ENCODE peak calls at places on chromosomes 3 and 15, in four cellular contexts. One of them, this sample, is unnamed.

GRCh38 chr3:190064112-190064511 is 56.6 kb downstream of the P3H2 start:
- DNase-seq in anterior cingulate cortex: no peak
- DNase-seq in endothelial cell: no peak
- DNase-seq in heart left ventricle: no peak
- DNase-seq in this sample: peak

GRCh38 chr3:130787422-130788068 is 40.9 kb upstream of the PIK3R4 start:
- DNase-seq in anterior cingulate cortex: no peak
- DNase-seq in endothelial cell: no peak
- DNase-seq in heart left ventricle: no peak
- DNase-seq in this sample: no peak

GRCh38 chr3:40979962-40980361 is 219.3 kb upstream of the CTNNB1 start:
- DNase-seq in anterior cingulate cortex: no peak
- DNase-seq in endothelial cell: no peak
- DNase-seq in heart left ventricle: no peak
- DNase-seq in this sample: no peak

GRCh38 chr15:63135804-63136203 is 14.1 kb downstream of the LACTB start:
- DNase-seq in anterior cingulate cortex: no peak
- DNase-seq in endothelial cell: no peak
- DNase-seq in heart left ventricle: no peak
- DNase-seq in this sample: peak

GRCh38 chr15:100835626-100836025 is 44.0 kb upstream of the ALDH1A3 start:
- DNase-seq in anterior cingulate cortex: no peak
- DNase-seq in endothelial cell: no peak
- DNase-seq in heart left ventricle: no peak
- DNase-seq in this sample: no peak

GRCh38 chr3:182793663-182794454 is 555 bp downstream of the ATP11B start:
- DNase-seq in anterior cingulate cortex: peak
- DNase-seq in endothelial cell: peak
- DNase-seq in heart left ventricle: peak
- DNase-seq in this sample: no peak

GRCh38 chr3:43246956-43247355 is 39.4 kb upstream of the SNRK start:
- DNase-seq in anterior cingulate cortex: no peak
- DNase-seq in endothelial cell: peak
- DNase-seq in heart left ventricle: no peak
- DNase-seq in this sample: no peak

GRCh38 chr3:46484911-46485696 is 12.7 kb upstream of the RTP3 start:
- DNase-seq in anterior cingulate cortex: no peak
- DNase-seq in endothelial cell: no peak
- DNase-seq in heart left ventricle: no peak
- DNase-seq in this sample: no peak

GRCh38 chr3:38117163-38117716 is 19.7 kb downstream of the ACAA1 start:
- DNase-seq in anterior cingulate cortex: no peak
- DNase-seq in endothelial cell: no peak
- DNase-seq in heart left ventricle: peak
- DNase-seq in this sample: no peak

GRCh38 chr3:194730369-194730768 is 44.7 kb downstream of the FAM43A start:
- DNase-seq in anterior cingulate cortex: no peak
- DNase-seq in endothelial cell: no peak
- DNase-seq in heart left ventricle: no peak
- DNase-seq in this sample: no peak

GRCh38 chr3:13780432-13781173 is 99.3 kb downstream of the WNT7A start:
- DNase-seq in anterior cingulate cortex: no peak
- DNase-seq in endothelial cell: no peak
- DNase-seq in heart left ventricle: no peak
- DNase-seq in this sample: no peak

GRCh38 chr3:183178833-183179549 is 16.5 kb upstream of the LAMP3 start:
- DNase-seq in anterior cingulate cortex: peak
- DNase-seq in endothelial cell: peak
- DNase-seq in heart left ventricle: peak
- DNase-seq in this sample: no peak

GRCh38 chr3:193145248-193145647 is 95.8 kb upstream of the PLAAT1 start:
- DNase-seq in anterior cingulate cortex: no peak
- DNase-seq in endothelial cell: no peak
- DNase-seq in heart left ventricle: no peak
- DNase-seq in this sample: no peak

GRCh38 chr3:129768728-129769127 is 124.8 kb downstream of the TMCC1 start:
- DNase-seq in anterior cingulate cortex: no peak
- DNase-seq in endothelial cell: no peak
- DNase-seq in heart left ventricle: no peak
- DNase-seq in this sample: no peak

GRCh38 chr3:70805044-70805732 is 492.8 kb upstream of the MDFIC2 start:
- DNase-seq in anterior cingulate cortex: no peak
- DNase-seq in endothelial cell: no peak
- DNase-seq in heart left ventricle: no peak
- DNase-seq in this sample: peak

This sample was measured in AG04449.